ENCODE peak calls at places on chromosomes 11 and 22, in six cellular contexts. R is K562, U is A549, Q is HepG2, F is endothelial cell of umbilical vein, K is HCT116. W is an unnamed sample.

GRCh38 chr11:20374746-20375305 is 11.3 kb downstream of the HTATIP2 start:
- DNase-seq in R (no peak), U (no peak), Q (no peak), F (no peak), K (no peak), W (no peak)

GRCh38 chr11:60265373-60266214 is 14.9 kb upstream of the MS4A4A start:
- DNase-seq in R (peak), U (peak), Q (peak), F (peak), K (peak), W (peak)

GRCh38 chr11:33248416-33248957 is 8.7 kb upstream of the HIPK3 start:
- DNase-seq in R (no peak), U (no peak), Q (peak), F (no peak), K (no peak), W (no peak)

GRCh38 chr22:23790819-23791736 is 4.3 kb downstream of the SMARCB1 start:
- DNase-seq in R (no peak), U (no peak), Q (no peak), F (no peak), K (no peak), W (no peak)

GRCh38 chr11:76214968-76215548 is 8.8 kb upstream of the WNT11 start:
- DNase-seq in R (no peak), U (no peak), Q (no peak), F (no peak), K (no peak), W (peak)

GRCh38 chr22:37544955-37545702 is 15.2 kb upstream of the CDC42EP1 start:
- DNase-seq in R (no peak), U (peak), Q (peak), F (peak), K (no peak), W (peak)

GRCh38 chr22:50101870-50102565 is 12.2 kb downstream of the MOV10L1 start:
- DNase-seq in R (no peak), U (no peak), Q (no peak), F (no peak), K (no peak), W (peak)

GRCh38 chr11:19187880-19188279 is 13.9 kb downstream of the CSRP3 start:
- DNase-seq in R (no peak), U (no peak), Q (peak), F (no peak), K (no peak), W (no peak)

GRCh38 chr11:119755351-119756071 is 26.5 kb upstream of the NECTIN1 start:
- DNase-seq in R (no peak), U (no peak), Q (no peak), F (no peak), K (no peak), W (no peak)

GRCh38 chr22:44691796-44692661 is 10.0 kb upstream of the PRR5 start:
- DNase-seq in R (peak), U (no peak), Q (no peak), F (no peak), K (no peak), W (no peak)

GRCh38 chr22:35910013-35910860 is 118.4 kb downstream of the RBFOX2 start:
- DNase-seq in R (no peak), U (no peak), Q (no peak), F (peak), K (no peak), W (no peak)

DNA sequence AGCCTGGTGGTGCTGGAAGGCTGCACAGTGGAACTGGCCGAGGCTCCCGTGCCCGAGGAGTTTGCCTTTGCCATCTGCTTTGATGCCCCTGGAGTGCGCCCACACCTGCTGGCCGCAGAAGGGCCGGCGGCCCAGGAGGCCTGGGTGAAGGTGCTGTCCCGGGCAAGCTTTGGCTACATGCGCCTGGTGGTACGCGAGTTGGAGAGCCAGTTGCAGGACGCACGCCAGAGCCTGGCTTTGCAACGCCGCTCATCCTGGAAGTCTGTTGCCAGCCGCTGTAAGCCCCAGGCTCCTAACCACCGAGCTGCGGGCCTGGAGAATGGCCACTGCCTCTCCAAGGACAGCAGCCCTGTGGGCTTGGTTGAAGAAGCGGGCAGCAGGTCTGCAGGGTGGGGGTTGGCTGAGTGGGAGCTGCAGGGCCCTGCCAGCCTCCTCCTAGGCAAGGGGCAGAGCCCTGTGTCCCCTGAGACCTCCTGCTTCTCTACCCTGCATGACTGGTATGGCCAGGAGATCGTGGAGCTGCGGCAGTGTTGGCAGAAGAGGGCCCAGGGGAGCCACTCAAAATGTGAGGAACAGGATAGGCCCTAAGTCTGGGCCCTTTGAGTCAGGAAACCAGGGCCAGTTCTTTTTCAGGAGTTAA is 1.9 kb upstream of the SMDT1 start:
- DNase-seq in R (no peak), U (no peak), Q (no peak), F (no peak), K (no peak), W (no peak)
- TF ChIP-seq POLR2A in R (no peak), U (no peak), Q (no peak), F (no peak), K (no peak), W (no peak)

GRCh38 chr11:44699497-44699896 is 27.3 kb upstream of the TSPAN18 start:
- DNase-seq in R (no peak), U (no peak), Q (no peak), F (no peak), K (no peak), W (no peak)

GRCh38 chr11:44707094-44707493 is 19.7 kb upstream of the TSPAN18 start:
- DNase-seq in R (no peak), U (no peak), Q (no peak), F (no peak), K (no peak), W (no peak)

GRCh38 chr11:44700009-44700408 is 26.8 kb upstream of the TSPAN18 start:
- DNase-seq in R (no peak), U (no peak), Q (no peak), F (no peak), K (no peak), W (no peak)

GRCh38 chr11:44701276-44701675 is 25.5 kb upstream of the TSPAN18 start:
- DNase-seq in R (no peak), U (no peak), Q (no peak), F (peak), K (no peak), W (no peak)

DNA sequence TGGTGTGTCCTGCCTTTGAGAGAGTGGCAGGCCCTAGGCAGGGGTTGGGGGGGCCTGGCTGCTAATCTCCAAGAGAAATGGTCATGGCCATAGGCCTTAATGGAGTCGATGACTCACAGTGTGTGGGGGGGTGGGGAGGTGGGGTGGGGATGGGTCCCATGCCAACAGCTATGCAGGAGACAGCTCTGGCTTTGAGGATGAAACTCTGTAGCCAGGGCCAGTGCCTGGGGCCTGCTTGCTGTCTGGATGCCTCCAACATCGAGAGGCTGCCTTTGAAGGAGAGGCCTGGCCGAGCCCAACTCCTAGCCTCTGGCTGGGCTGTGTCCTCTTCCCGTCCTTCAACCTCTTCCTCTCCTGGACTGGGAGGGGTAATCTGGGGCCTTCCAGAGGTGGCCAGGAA is 23.9 kb upstream of the TSPAN18 start:
- DNase-seq in R (no peak), U (no peak), Q (no peak), F (no peak), K (no peak), W (no peak)
- TF ChIP-seq MAX in R (no peak), U (no peak), Q (no peak), F (no peak), K (no peak), W (no peak)

GRCh38 chr22:19940536-19941364 is 822 bp upstream of the COMT start:
- DNase-seq in R (peak), U (peak), Q (no peak), F (no peak), K (no peak), W (peak)

GRCh38 chr22:19943665-19944026 is 2.0 kb upstream of the TXNRD2 start:
- DNase-seq in R (no peak), U (peak), Q (peak), F (no peak), K (no peak), W (peak)

GRCh38 chr22:19942071-19942885 is 660 bp upstream of the TXNRD2 start:
- DNase-seq in R (peak), U (peak), Q (no peak), F (peak), K (no peak), W (peak)

GRCh38 chr22:19941365-19942070 is at the start of the genes COMT and TXNRD2:
- DNase-seq in R (peak), U (peak), Q (no peak), F (peak), K (no peak), W (peak)

DNA sequence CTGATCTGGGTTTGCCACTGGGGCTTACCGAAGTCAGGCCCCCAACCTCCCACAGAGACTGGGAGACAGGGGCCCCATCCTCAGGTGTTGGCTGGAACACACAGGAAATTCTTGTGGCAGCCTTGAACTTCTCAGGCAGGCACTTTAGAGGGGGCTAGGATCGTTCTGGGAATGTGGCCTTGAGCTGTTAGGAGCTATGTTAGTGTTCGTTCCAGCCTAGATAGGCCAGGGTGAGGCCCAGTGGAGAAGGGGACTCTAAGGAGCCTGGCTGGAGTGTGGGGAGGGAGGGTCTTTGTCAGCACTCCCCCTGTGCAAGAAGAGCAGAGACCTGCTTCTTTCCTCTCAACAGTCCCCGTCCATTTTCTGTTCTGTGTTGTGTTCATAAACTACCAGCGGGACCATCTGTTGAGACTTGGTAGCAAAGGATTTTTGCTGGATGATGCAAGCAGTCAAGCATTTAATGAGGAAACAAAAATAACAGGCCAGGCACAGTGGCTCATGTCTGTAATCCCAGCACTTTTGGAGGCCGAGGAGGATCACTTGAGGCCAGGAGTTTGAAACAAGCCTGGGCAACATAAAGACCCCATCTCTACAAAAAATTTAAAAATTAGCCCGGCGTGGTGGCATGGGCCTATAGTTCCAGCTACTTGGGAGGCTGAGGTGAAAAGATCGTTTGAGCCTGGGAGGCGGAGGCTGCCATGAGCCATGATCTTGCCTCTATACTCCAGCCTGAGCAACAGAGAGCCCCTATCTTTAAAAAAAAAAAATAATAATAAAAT is 1.5 kb upstream of the TXNRD2 start:
- DNase-seq in R (no peak), U (no peak), Q (peak), F (peak), K (no peak), W (peak)
- TF ChIP-seq POLR2A in R (no peak), U (no peak), Q (no peak), F (no peak), K (no peak), W (peak)

GRCh38 chr22:40444483-40444787 is 74.0 kb downstream of the SGSM3 start:
- DNase-seq in R (no peak), U (no peak), Q (no peak), F (no peak), K (no peak), W (no peak)
- TF ChIP-seq MAX in R (no peak), U (no peak), Q (no peak), F (no peak), K (no peak), W (no peak)

DNA sequence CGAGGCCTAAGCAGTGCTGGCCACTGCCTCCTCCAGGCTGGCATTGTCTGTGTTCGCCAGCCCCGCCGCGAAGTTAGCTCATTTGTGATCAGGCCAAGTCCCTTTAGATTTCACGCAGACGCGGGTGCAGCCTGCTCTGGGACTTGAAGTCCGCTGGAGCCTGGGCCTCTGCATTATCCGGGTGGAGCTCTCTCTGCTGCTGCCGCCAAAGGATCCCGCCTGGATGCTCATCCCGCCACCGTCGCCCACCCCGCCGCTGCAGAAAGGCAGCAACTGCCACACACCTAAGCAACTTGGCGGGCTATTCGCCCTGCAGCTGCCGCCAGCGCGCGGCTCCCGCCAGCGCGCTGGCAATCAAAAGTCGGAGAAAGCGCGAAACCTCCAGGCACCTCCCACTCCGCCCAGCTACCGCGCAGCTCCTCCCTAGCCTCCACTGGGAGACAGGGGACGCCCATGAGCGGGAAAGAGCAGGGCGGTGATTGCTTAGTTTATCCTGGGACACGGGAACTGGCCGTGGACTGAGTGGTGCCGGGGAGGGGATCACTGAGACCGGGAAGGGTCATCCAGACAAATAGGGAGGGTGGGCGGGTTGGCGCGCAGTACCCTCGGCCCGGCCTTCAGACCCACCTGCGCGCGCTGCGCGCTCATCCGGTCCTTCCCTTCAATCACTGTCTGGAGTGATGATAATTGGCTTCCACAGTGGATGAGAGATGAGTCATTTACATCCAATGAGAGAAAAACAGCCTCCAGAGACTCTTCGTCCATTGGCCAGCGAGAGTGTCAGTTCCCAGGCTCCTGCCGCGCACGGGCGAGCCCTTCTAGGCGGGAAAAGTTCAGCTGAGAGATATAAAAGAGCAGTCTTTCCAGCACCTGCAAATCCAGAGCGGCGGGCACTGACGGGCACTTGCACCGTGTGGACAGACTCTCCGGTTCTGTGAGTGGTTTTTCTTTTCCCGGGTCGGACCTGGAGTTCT is at the start of gene FAM111B:
- DNase-seq in R (no peak), U (peak), Q (peak), F (peak), K (peak), W (no peak)
- TF ChIP-seq POLR2A in R (no peak), U (no peak), Q (peak), F (peak), K (no peak), W (no peak)

W was measured in NB4.